ENCODE peak calls at places on chromosomes 6 and 20, in six cellular contexts. One of them, this sample, is unnamed.
A peak's percentile ranks its signal among the peaks of the same experiment; 100 is the strongest.

GRCh38 chr20:1451092-1451491 is 15.6 kb downstream of the NSFL1C start:
- DNase-seq in GM12878: no peak
- DNase-seq in breast epithelium: no peak
- DNase-seq in H1: no peak
- DNase-seq in suprapubic skin: no peak
- DNase-seq in HCT116: no peak
- DNase-seq in this sample: no peak

GRCh38 chr6:140597181-140597580 is 1222.7 kb upstream of the CITED2 start:
- DNase-seq in GM12878: no peak
- DNase-seq in breast epithelium: no peak
- DNase-seq in H1: no peak
- DNase-seq in suprapubic skin: no peak
- DNase-seq in HCT116: no peak
- DNase-seq in this sample: no peak

GRCh38 chr6:41063884-41064285 is 8.3 kb downstream of the OARD1 start:
- DNase-seq in GM12878: no peak
- DNase-seq in breast epithelium: no peak
- DNase-seq in H1: no peak
- DNase-seq in suprapubic skin: no peak
- DNase-seq in HCT116: no peak
- DNase-seq in this sample: no peak

GRCh38 chr6:7921582-7922199 is 11.1 kb upstream of the TXNDC5 start:
- DNase-seq in GM12878: no peak
- DNase-seq in breast epithelium: no peak
- DNase-seq in H1: no peak
- DNase-seq in suprapubic skin: no peak
- DNase-seq in HCT116: no peak
- DNase-seq in this sample: no peak

GRCh38 chr6:6686176-6686575 is 97.7 kb downstream of the LY86 start:
- DNase-seq in GM12878: no peak
- DNase-seq in breast epithelium: no peak
- DNase-seq in H1: no peak
- DNase-seq in suprapubic skin: no peak
- DNase-seq in HCT116: no peak
- DNase-seq in this sample: no peak

GRCh38 chr6:90947184-90948064 is 360.6 kb upstream of the MAP3K7 start:
- DNase-seq in GM12878: no peak
- DNase-seq in breast epithelium: no peak
- DNase-seq in H1: no peak
- DNase-seq in suprapubic skin: no peak
- DNase-seq in HCT116: no peak
- DNase-seq in this sample: no peak

GRCh38 chr6:73695619-73696421 is at the start of gene CD109:
- DNase-seq in GM12878: no peak
- DNase-seq in breast epithelium: no peak
- DNase-seq in H1: peak; percentile 70
- DNase-seq in suprapubic skin: peak; percentile 70
- DNase-seq in HCT116: peak; percentile 78
- DNase-seq in this sample: no peak

GRCh38 chr6:86122086-86122485 is 479.4 kb upstream of the SYNCRIP start:
- DNase-seq in GM12878: no peak
- DNase-seq in breast epithelium: no peak
- DNase-seq in H1: no peak
- DNase-seq in suprapubic skin: no peak
- DNase-seq in HCT116: no peak
- DNase-seq in this sample: no peak

GRCh38 chr20:4483481-4483880 is 238.2 kb upstream of the PRND start:
- DNase-seq in GM12878: no peak
- DNase-seq in breast epithelium: no peak
- DNase-seq in H1: no peak
- DNase-seq in suprapubic skin: no peak
- DNase-seq in HCT116: no peak
- DNase-seq in this sample: peak; percentile 100

GRCh38 chr20:51985013-51985415 is 182.7 kb upstream of the SALL4 start:
- DNase-seq in GM12878: no peak
- DNase-seq in breast epithelium: no peak
- DNase-seq in H1: no peak
- DNase-seq in suprapubic skin: no peak
- DNase-seq in HCT116: peak; percentile 72
- DNase-seq in this sample: peak; percentile 99

GRCh38 chr6:116766506-116767176 is 1.1 kb upstream of the FAM162B start:
- DNase-seq in GM12878: no peak
- DNase-seq in breast epithelium: no peak
- DNase-seq in H1: no peak
- DNase-seq in suprapubic skin: no peak
- DNase-seq in HCT116: no peak
- DNase-seq in this sample: no peak

GRCh38 chr6:17101422-17102257 is at the start of gene STMND1:
- DNase-seq in GM12878: no peak
- DNase-seq in breast epithelium: peak; percentile 75
- DNase-seq in H1: peak; percentile 64
- DNase-seq in suprapubic skin: peak; percentile 66
- DNase-seq in HCT116: no peak
- DNase-seq in this sample: no peak

GRCh38 chr6:3334579-3334978 is 75.8 kb downstream of the PSMG4 start:
- DNase-seq in GM12878: no peak
- DNase-seq in breast epithelium: no peak
- DNase-seq in H1: no peak
- DNase-seq in suprapubic skin: no peak
- DNase-seq in HCT116: no peak
- DNase-seq in this sample: no peak
- TF ChIP-seq POLR2AphosphoS5 in GM12878: no peak
- TF ChIP-seq POLR2AphosphoS5 in breast epithelium: no peak
- TF ChIP-seq POLR2AphosphoS5 in H1: no peak
- TF ChIP-seq POLR2AphosphoS5 in suprapubic skin: no peak
- TF ChIP-seq POLR2AphosphoS5 in HCT116: no peak
- TF ChIP-seq POLR2AphosphoS5 in this sample: no peak

GRCh38 chr6:1145756-1146218 is 166.1 kb upstream of the FOXQ1 start:
- DNase-seq in GM12878: no peak
- DNase-seq in breast epithelium: no peak
- DNase-seq in H1: no peak
- DNase-seq in suprapubic skin: no peak
- DNase-seq in HCT116: no peak
- DNase-seq in this sample: no peak
- H3K27ac ChIP-seq in GM12878: no peak overlapping the region
- H3K27ac ChIP-seq in breast epithelium: no peak overlapping the region
- H3K27ac ChIP-seq in H1: no peak overlapping the region
- H3K27ac ChIP-seq in suprapubic skin: no peak overlapping the region
- H3K27ac ChIP-seq in HCT116: no peak overlapping the region
- H3K27ac ChIP-seq in this sample: no peak overlapping the region

DNA sequence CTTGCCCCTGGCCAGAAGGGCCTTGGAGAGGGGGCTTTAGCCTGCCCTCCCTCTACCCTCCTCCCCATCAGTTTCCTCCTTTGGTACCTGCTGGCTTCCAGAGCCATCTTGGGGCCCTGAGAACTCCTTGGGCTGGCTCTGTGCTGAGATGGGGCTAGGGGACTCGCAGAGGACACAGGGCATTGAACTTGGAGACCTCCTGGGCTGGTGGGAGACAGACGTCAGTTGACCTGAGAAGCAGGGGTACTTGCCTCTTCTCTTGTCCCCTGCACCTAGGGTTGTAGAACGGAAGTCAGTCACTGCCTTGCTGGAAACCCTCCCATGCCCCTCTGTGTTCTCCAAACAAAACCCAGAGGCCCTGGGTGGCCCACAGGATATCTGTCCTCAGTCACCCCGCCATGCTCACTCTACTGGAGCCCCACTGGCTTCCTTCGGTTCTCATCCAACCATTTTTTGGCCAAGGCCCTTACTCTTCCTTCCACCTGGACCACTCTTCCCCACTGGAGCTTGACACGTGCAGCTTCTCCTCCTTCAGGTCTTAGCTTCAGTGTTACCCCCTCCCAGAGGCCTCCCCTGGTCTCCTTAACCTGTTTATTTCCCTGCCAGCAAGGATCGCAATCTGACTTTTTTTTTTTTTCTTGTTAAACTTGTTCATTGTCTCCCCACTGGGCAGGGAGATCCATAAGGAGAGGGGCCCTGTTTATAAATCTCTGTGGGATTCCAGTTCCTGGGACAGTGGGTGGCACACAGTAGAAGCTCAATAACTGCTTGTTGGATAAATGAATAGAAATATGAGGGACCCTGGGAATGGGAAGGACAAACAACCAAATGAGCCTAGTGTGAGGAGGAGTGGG is 971 bp downstream of the RBCK1 start:
- DNase-seq in GM12878: no peak
- DNase-seq in breast epithelium: no peak
- DNase-seq in H1: no peak
- DNase-seq in suprapubic skin: no peak
- DNase-seq in HCT116: no peak
- DNase-seq in this sample: no peak
- TF ChIP-seq POLR2AphosphoS5 in GM12878: peak; percentile 32
- TF ChIP-seq POLR2AphosphoS5 in breast epithelium: no peak
- TF ChIP-seq POLR2AphosphoS5 in H1: no peak
- TF ChIP-seq POLR2AphosphoS5 in suprapubic skin: no peak
- TF ChIP-seq POLR2AphosphoS5 in HCT116: peak; percentile 77
- TF ChIP-seq POLR2AphosphoS5 in this sample: no peak

GRCh38 chr6:42320762-42321161 is 103.1 kb upstream of the MRPS10 start:
- DNase-seq in GM12878: no peak
- DNase-seq in breast epithelium: no peak
- DNase-seq in H1: no peak
- DNase-seq in suprapubic skin: no peak
- DNase-seq in HCT116: no peak
- DNase-seq in this sample: no peak
- H3K27ac ChIP-seq in GM12878: no peak overlapping the region
- H3K27ac ChIP-seq in breast epithelium: no peak overlapping the region
- H3K27ac ChIP-seq in H1: no peak overlapping the region
- H3K27ac ChIP-seq in suprapubic skin: no peak overlapping the region
- H3K27ac ChIP-seq in HCT116: no peak overlapping the region
- H3K27ac ChIP-seq in this sample: no peak overlapping the region

GRCh38 chr6:12693122-12693521 is 23.4 kb upstream of the PHACTR1 start:
- DNase-seq in GM12878: no peak
- DNase-seq in breast epithelium: no peak
- DNase-seq in H1: no peak
- DNase-seq in suprapubic skin: no peak
- DNase-seq in HCT116: no peak
- DNase-seq in this sample: no peak
- TF ChIP-seq POLR2AphosphoS5 in GM12878: no peak
- TF ChIP-seq POLR2AphosphoS5 in breast epithelium: no peak
- TF ChIP-seq POLR2AphosphoS5 in H1: no peak
- TF ChIP-seq POLR2AphosphoS5 in suprapubic skin: no peak
- TF ChIP-seq POLR2AphosphoS5 in HCT116: no peak
- TF ChIP-seq POLR2AphosphoS5 in this sample: no peak

DNA sequence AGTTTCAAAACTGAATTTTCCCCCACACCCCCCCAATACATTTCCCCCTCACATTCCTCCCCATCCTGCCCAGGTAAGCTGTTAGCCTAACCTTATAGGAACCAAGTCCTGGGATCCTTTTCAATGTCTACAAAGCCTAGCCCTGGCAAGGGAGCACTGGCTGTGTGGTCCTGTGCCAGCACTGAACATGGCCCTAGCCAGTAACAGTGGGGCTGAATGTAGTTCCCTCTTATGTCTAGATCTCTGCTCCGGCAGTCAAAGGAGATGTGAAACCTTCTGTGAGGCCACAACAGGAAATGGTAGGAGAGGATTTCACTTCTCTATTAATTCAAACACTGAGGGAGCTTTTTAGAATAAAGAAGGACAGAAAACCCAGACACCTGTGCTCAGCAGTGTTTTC is 3.4 kb upstream of the HLA-DMB start:
- DNase-seq in GM12878: peak; percentile 84
- DNase-seq in breast epithelium: no peak
- DNase-seq in H1: no peak
- DNase-seq in suprapubic skin: no peak
- DNase-seq in HCT116: no peak
- DNase-seq in this sample: no peak
- H3K27ac ChIP-seq in GM12878: peak overlapping the region; percentile 96
- H3K27ac ChIP-seq in breast epithelium: no peak overlapping the region
- H3K27ac ChIP-seq in H1: no peak overlapping the region
- H3K27ac ChIP-seq in suprapubic skin: no peak overlapping the region
- H3K27ac ChIP-seq in HCT116: no peak overlapping the region
- H3K27ac ChIP-seq in this sample: no peak overlapping the region

GRCh38 chr6:14326774-14327173 is 209.2 kb downstream of the CD83 start:
- DNase-seq in GM12878: no peak
- DNase-seq in breast epithelium: no peak
- DNase-seq in H1: no peak
- DNase-seq in suprapubic skin: no peak
- DNase-seq in HCT116: no peak
- DNase-seq in this sample: no peak
- TF ChIP-seq POLR2AphosphoS5 in GM12878: no peak
- TF ChIP-seq POLR2AphosphoS5 in breast epithelium: no peak
- TF ChIP-seq POLR2AphosphoS5 in H1: no peak
- TF ChIP-seq POLR2AphosphoS5 in suprapubic skin: no peak
- TF ChIP-seq POLR2AphosphoS5 in HCT116: no peak
- TF ChIP-seq POLR2AphosphoS5 in this sample: no peak

GRCh38 chr6:167092672-167093339 is 30.1 kb upstream of the CCR6 start:
- DNase-seq in GM12878: no peak
- DNase-seq in breast epithelium: no peak
- DNase-seq in H1: no peak
- DNase-seq in suprapubic skin: no peak
- DNase-seq in HCT116: no peak
- DNase-seq in this sample: no peak

GRCh38 chr6:167094436-167094819 is 28.5 kb upstream of the CCR6 start:
- DNase-seq in GM12878: no peak
- DNase-seq in breast epithelium: no peak
- DNase-seq in H1: no peak
- DNase-seq in suprapubic skin: no peak
- DNase-seq in HCT116: no peak
- DNase-seq in this sample: no peak

GRCh38 chr6:167093406-167093921 is 29.4 kb upstream of the CCR6 start:
- DNase-seq in GM12878: no peak
- DNase-seq in breast epithelium: no peak
- DNase-seq in H1: no peak
- DNase-seq in suprapubic skin: no peak
- DNase-seq in HCT116: no peak
- DNase-seq in this sample: no peak

GRCh38 chr6:167094820-167095637 is 27.9 kb upstream of the CCR6 start:
- DNase-seq in GM12878: peak; percentile 94
- DNase-seq in breast epithelium: no peak
- DNase-seq in H1: no peak
- DNase-seq in suprapubic skin: no peak
- DNase-seq in HCT116: no peak
- DNase-seq in this sample: no peak

DNA sequence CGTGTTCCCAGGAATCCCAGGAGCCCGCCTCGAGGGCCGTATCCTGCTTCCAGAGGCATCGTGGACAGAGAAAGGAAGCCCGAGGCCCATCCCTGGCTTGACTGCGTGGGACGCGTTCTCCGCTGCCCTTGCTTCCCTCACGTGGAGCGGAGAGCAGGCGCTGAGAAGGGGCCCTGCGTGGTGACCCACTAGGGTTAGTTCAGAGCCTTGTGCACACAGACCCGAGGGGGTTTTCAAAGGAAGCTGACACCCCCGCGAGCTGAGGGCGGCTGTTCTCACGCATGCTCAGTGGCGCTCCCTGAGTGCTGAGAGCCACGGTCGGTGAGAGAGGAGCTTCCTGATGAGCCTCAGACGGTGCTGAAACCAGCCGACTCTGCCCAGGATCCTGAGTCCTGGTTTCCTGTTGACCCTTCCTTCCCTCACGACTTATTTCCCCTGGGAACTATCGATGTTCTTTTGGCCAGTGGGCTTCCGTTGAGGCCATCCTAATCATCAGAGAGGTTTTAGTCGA is 28.9 kb upstream of the CCR6 start:
- DNase-seq in GM12878: peak; percentile 90
- DNase-seq in breast epithelium: no peak
- DNase-seq in H1: no peak
- DNase-seq in suprapubic skin: no peak
- DNase-seq in HCT116: no peak
- DNase-seq in this sample: no peak
- H3K27ac ChIP-seq in GM12878: peak overlapping the region; percentile 99
- H3K27ac ChIP-seq in breast epithelium: no peak overlapping the region
- H3K27ac ChIP-seq in H1: no peak overlapping the region
- H3K27ac ChIP-seq in suprapubic skin: no peak overlapping the region
- H3K27ac ChIP-seq in HCT116: no peak overlapping the region
- H3K27ac ChIP-seq in this sample: no peak overlapping the region

GRCh38 chr6:142279350-142280180 is 22.2 kb upstream of the ADGRG6 start:
- DNase-seq in GM12878: no peak
- DNase-seq in breast epithelium: no peak
- DNase-seq in H1: no peak
- DNase-seq in suprapubic skin: no peak
- DNase-seq in HCT116: no peak
- DNase-seq in this sample: no peak
- TF ChIP-seq POLR2AphosphoS5 in GM12878: no peak
- TF ChIP-seq POLR2AphosphoS5 in breast epithelium: no peak
- TF ChIP-seq POLR2AphosphoS5 in H1: no peak
- TF ChIP-seq POLR2AphosphoS5 in suprapubic skin: no peak
- TF ChIP-seq POLR2AphosphoS5 in HCT116: no peak
- TF ChIP-seq POLR2AphosphoS5 in this sample: no peak